ENCODE peak calls at places on chromosome 5, in nine cellular contexts. E, I, C, J, X, K, T, D and G are unnamed samples. For H3K9me3, the result is how much of the 10 kb centered on the place peaks cover.

GRCh38 chr5:10622810-10623209 is 58.9 kb downstream of the ANKRD33B start:
- DNase-seq in E (no peak), I (peak), C (no peak), J (no peak), X (no peak), K (no peak), T (no peak), D (no peak), G (no peak)

GRCh38 chr5:119681734-119682133 is 52.4 kb downstream of the FAM170A start:
- DNase-seq in E (no peak), I (no peak), C (no peak), J (no peak), X (no peak), K (no peak), T (no peak), D (no peak), G (no peak)

GRCh38 chr5:60487885-60488425 is 212.0 kb downstream of the DEPDC1B start:
- DNase-seq in E (peak), I (peak), C (no peak), J (no peak), X (no peak), K (peak), T (no peak), D (no peak), G (no peak)

GRCh38 chr5:111119856-111120255 is 27.7 kb downstream of the WDR36 start:
- DNase-seq in E (no peak), I (no peak), C (no peak), J (no peak), X (no peak), K (no peak), T (no peak), D (no peak), G (no peak)

GRCh38 chr5:77449981-77450380 is 42.1 kb downstream of the WDR41 start:
- DNase-seq in E (no peak), I (no peak), C (no peak), J (no peak), X (no peak), K (no peak), T (no peak), D (peak), G (no peak)

GRCh38 chr5:180098526-180098925 is 27.0 kb upstream of the RNF130 start:
- DNase-seq in E (no peak), I (no peak), C (no peak), J (no peak), X (no peak), K (no peak), T (peak), D (no peak), G (no peak)

GRCh38 chr5:7763621-7764072 is 87.3 kb downstream of the CFAP90 start:
- DNase-seq in E (no peak), I (no peak), C (no peak), J (no peak), X (peak), K (no peak), T (peak), D (no peak), G (no peak)

GRCh38 chr5:122192883-122193496 is 63.6 kb downstream of the ZNF474 start:
- DNase-seq in E (peak), I (peak), C (no peak), J (peak), X (no peak), K (peak), T (no peak), D (peak), G (no peak)

GRCh38 chr5:135245521-135246499 is 153.2 kb downstream of the MACROH2A1 start:
- DNase-seq in E (no peak), I (no peak), C (peak), J (no peak), X (no peak), K (no peak), T (no peak), D (peak), G (no peak)

GRCh38 chr5:37889612-37890317 is 49.9 kb upstream of the GDNF start:
- DNase-seq in E (peak), I (no peak), C (no peak), J (no peak), X (no peak), K (no peak), T (no peak), D (peak), G (no peak)

GRCh38 chr5:27318701-27319100 is 280.3 kb upstream of the CDH9 start:
- DNase-seq in E (no peak), I (no peak), C (no peak), J (no peak), X (no peak), K (no peak), T (no peak), D (no peak), G (no peak)

GRCh38 chr5:203246-203645 is 12.0 kb downstream of the LRRC14B start:
- DNase-seq in E (no peak), I (no peak), C (no peak), J (no peak), X (no peak), K (no peak), T (peak), D (no peak), G (no peak)

GRCh38 chr5:80238778-80239679 is 16.8 kb downstream of the SERINC5 start:
- DNase-seq in E (peak), I (peak), C (peak), J (peak), X (peak), K (peak), T (peak), D (peak), G (peak)

GRCh38 chr5:122063836-122064235 is 14.2 kb downstream of the LOX start:
- DNase-seq in E (no peak), I (no peak), C (no peak), J (no peak), X (no peak), K (no peak), T (no peak), D (no peak), G (no peak)

GRCh38 chr5:43033845-43034590 is 6.1 kb downstream of the ANXA2R start:
- DNase-seq in E (peak), I (no peak), C (no peak), J (no peak), X (no peak), K (no peak), T (no peak), D (peak), G (no peak)

GRCh38 chr5:93100433-93100832 is 480.6 kb downstream of the NR2F1-AS1 start:
- DNase-seq in E (no peak), I (no peak), C (no peak), J (no peak), X (no peak), K (peak), T (no peak), D (peak), G (no peak)

GRCh38 chr5:119411935-119412623 is 40.2 kb upstream of the HSD17B4 start:
- DNase-seq in E (peak), I (peak), C (peak), J (peak), X (peak), K (peak), T (peak), D (peak), G (peak)

GRCh38 chr5:122183098-122183794 is 53.9 kb downstream of the ZNF474 start:
- DNase-seq in E (no peak), I (no peak), C (peak), J (peak), X (peak), K (peak), T (peak), D (peak), G (no peak)

GRCh38 chr5:68285857-68286611 is 70.5 kb downstream of the PIK3R1 start:
- DNase-seq in E (peak), I (peak), C (no peak), J (no peak), X (no peak), K (no peak), T (no peak), D (peak), G (no peak)

GRCh38 chr5:157108961-157109360 is at the start of gene HAVCR2:
- DNase-seq in E (no peak), I (peak), C (no peak), J (no peak), X (no peak), K (peak), T (peak), D (no peak), G (peak)

GRCh38 chr5:159189310-159189709 is 20.0 kb downstream of the RNF145 start:
- DNase-seq in E (no peak), I (no peak), C (no peak), J (no peak), X (no peak), K (no peak), T (no peak), D (no peak), G (no peak)

GRCh38 chr5:63439537-63439936 is 522.7 kb downstream of the HTR1A start:
- DNase-seq in E (no peak), I (no peak), C (no peak), J (no peak), X (no peak), K (no peak), T (no peak), D (no peak), G (no peak)

GRCh38 chr5:160605266-160605665 is 183.6 kb downstream of the PTTG1 start:
- DNase-seq in E (no peak), I (no peak), C (no peak), J (no peak), X (no peak), K (no peak), T (no peak), D (no peak), G (no peak)

GRCh38 chr5:139751236-139751635 is 44.4 kb upstream of the PSD2 start:
- DNase-seq in E (no peak), I (no peak), C (no peak), J (no peak), X (no peak), K (no peak), T (no peak), D (no peak), G (no peak)

GRCh38 chr5:156815988-156816599 is 34.0 kb upstream of the PPP1R2B start:
- DNase-seq in E (no peak), I (peak), C (no peak), J (peak), X (no peak), K (peak), T (no peak), D (peak), G (no peak)

GRCh38 chr5:146797683-146798082 is 80.9 kb downstream of the PPP2R2B start:
- DNase-seq in E (peak), I (no peak), C (no peak), J (no peak), X (no peak), K (no peak), T (no peak), D (no peak), G (no peak)

GRCh38 chr5:111984044-111984443 is 227.1 kb upstream of the NREP start:
- DNase-seq in E (no peak), I (no peak), C (no peak), J (peak), X (no peak), K (no peak), T (no peak), D (peak), G (no peak)

GRCh38 chr5:134145061-134145757 is 30.7 kb downstream of the TCF7 start:
- DNase-seq in E (no peak), I (no peak), C (peak), J (no peak), X (no peak), K (no peak), T (no peak), D (no peak), G (no peak)

GRCh38 chr5:115351356-115352195 is 55.1 kb upstream of the CCDC112 start:
- DNase-seq in E (no peak), I (peak), C (no peak), J (no peak), X (no peak), K (no peak), T (no peak), D (peak), G (no peak)

GRCh38 chr5:163460562-163461176 is at the start of gene HMMR:
- DNase-seq in E (peak), I (no peak), C (no peak), J (no peak), X (no peak), K (peak), T (peak), D (peak), G (no peak)

GRCh38 chr5:14261237-14261636 is 118.1 kb downstream of the TRIO start:
- DNase-seq in E (no peak), I (no peak), C (no peak), J (no peak), X (no peak), K (no peak), T (no peak), D (no peak), G (no peak)

GRCh38 chr5:98700730-98701129 is 72.7 kb upstream of the RGMB start:
- DNase-seq in E (no peak), I (no peak), C (no peak), J (no peak), X (no peak), K (no peak), T (no peak), D (peak), G (no peak)

GRCh38 chr5:98694902-98695301 is 78.6 kb upstream of the RGMB start:
- DNase-seq in E (no peak), I (no peak), C (no peak), J (no peak), X (no peak), K (no peak), T (no peak), D (no peak), G (no peak)

DNA sequence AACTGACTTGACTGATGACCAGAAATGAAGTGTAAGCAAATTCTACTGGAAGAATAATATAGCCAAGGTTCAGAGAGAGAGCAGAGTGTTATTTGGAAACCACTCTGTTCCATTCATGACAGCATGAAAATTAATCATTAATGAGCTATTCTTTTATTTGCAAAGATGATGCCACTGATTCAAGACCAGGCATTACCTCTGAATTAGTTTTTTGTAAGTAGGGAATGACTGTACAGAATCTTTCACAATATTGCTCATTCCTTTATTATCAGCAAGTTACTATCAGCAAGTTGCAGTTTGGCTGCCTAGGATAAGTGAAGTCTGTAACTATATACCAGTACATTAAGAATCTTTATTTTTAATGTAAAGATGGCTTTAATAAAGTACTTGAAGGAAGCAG is 75.1 kb upstream of the RGMB start:
- DNase-seq in E (no peak), I (no peak), C (no peak), J (no peak), X (no peak), K (no peak), T (no peak), D (peak), G (no peak)
- H3K9me3 ChIP-seq in E (under half), I (under half), C (under half), J (under half), X (under half), K (under half), T (under half), D (under half), G (under half)

GRCh38 chr5:103079796-103080195 is 40.1 kb downstream of the GIN1 start:
- DNase-seq in E (no peak), I (no peak), C (no peak), J (no peak), X (no peak), K (no peak), T (no peak), D (no peak), G (no peak)
- H3K9me3 ChIP-seq in E (under half), I (under half), C (under half), J (under half), X (half or more), K (under half), T (under half), D (under half), G (under half)

DNA sequence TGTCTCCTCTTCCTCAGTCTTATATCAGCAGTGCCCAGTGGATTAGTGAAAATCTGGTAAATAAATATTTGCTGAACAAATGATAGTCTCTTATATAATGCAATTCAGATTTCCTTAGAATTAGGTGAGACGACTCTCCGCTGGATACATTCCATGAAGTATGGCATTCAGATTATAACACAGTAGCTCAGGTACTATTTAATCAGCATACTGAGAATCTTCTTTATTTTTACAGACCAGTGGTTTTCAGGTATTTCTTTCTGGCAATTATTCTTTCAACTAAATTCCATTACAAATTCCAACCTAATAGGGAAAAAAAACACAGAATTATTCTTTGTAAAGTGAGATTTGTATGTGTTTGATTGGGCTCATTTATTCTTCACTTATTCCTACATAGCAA is 435.5 kb downstream of the TAF11L14 start:
- DNase-seq in E (no peak), I (no peak), C (no peak), J (no peak), X (no peak), K (no peak), T (no peak), D (no peak), G (no peak)
- H3K9me3 ChIP-seq in E (under half), I (under half), C (under half), J (under half), X (under half), K (under half), T (under half), D (under half), G (under half)

GRCh38 chr5:22926574-22926973 is 73.4 kb upstream of the CDH12 start:
- DNase-seq in E (no peak), I (no peak), C (no peak), J (no peak), X (no peak), K (no peak), T (no peak), D (no peak), G (no peak)

GRCh38 chr5:22928821-22929482 is 75.8 kb upstream of the CDH12 start:
- DNase-seq in E (no peak), I (no peak), C (no peak), J (no peak), X (no peak), K (no peak), T (no peak), D (no peak), G (no peak)
- H3K9me3 ChIP-seq in E (under half), I (under half), C (under half), J (under half), X (under half), K (under half), T (under half), D (under half), G (under half)

GRCh38 chr5:2393556-2393955 is 357.9 kb downstream of the IRX2 start:
- DNase-seq in E (no peak), I (no peak), C (no peak), J (no peak), X (no peak), K (no peak), T (no peak), D (no peak), G (no peak)
- H3K9me3 ChIP-seq in E (under half), I (under half), C (under half), J (under half), X (under half), K (under half), T (under half), D (under half), G (under half)